ENCODE peak calls at places on chromosomes 2 and 18, in six cellular contexts. One of them, this sample, is unnamed.

GRCh38 chr2:46847726-46848421 is 67.7 kb downstream of the MCFD2 start:
- DNase-seq in DND-41: no peak
- DNase-seq in prostate gland: no peak
- DNase-seq in CD8-positive, alpha-beta T cell: no peak
- DNase-seq in foreskin fibroblast: peak; percentile 86
- DNase-seq in HCT116: no peak
- DNase-seq in this sample: peak; percentile 48

GRCh38 chr2:110858993-110859770 is 126.8 kb downstream of the ACOXL start:
- DNase-seq in DND-41: peak; percentile 62
- DNase-seq in prostate gland: no peak
- DNase-seq in CD8-positive, alpha-beta T cell: no peak
- DNase-seq in foreskin fibroblast: no peak
- DNase-seq in HCT116: no peak
- DNase-seq in this sample: no peak

GRCh38 chr2:120735750-120736170 is at the start of gene GLI2:
- DNase-seq in DND-41: no peak
- DNase-seq in prostate gland: peak; percentile 77
- DNase-seq in CD8-positive, alpha-beta T cell: no peak
- DNase-seq in foreskin fibroblast: peak; percentile 97
- DNase-seq in HCT116: peak; percentile 65
- DNase-seq in this sample: peak; percentile 87

GRCh38 chr2:54404270-54404669 is 51.9 kb upstream of the SPTBN1 start:
- DNase-seq in DND-41: no peak
- DNase-seq in prostate gland: no peak
- DNase-seq in CD8-positive, alpha-beta T cell: no peak
- DNase-seq in foreskin fibroblast: peak; percentile 57
- DNase-seq in HCT116: no peak
- DNase-seq in this sample: no peak

GRCh38 chr2:173346035-173346434 is 8.6 kb upstream of the CDCA7 start:
- DNase-seq in DND-41: no peak
- DNase-seq in prostate gland: no peak
- DNase-seq in CD8-positive, alpha-beta T cell: no peak
- DNase-seq in foreskin fibroblast: no peak
- DNase-seq in HCT116: no peak
- DNase-seq in this sample: no peak

GRCh38 chr2:105517814-105518705 is 119.2 kb upstream of the FHL2 start:
- DNase-seq in DND-41: no peak
- DNase-seq in prostate gland: no peak
- DNase-seq in CD8-positive, alpha-beta T cell: no peak
- DNase-seq in foreskin fibroblast: peak; percentile 70
- DNase-seq in HCT116: no peak
- DNase-seq in this sample: no peak

GRCh38 chr18:23683671-23684070 is 5.6 kb upstream of the LAMA3 start:
- DNase-seq in DND-41: no peak
- DNase-seq in prostate gland: peak; percentile 8
- DNase-seq in CD8-positive, alpha-beta T cell: no peak
- DNase-seq in foreskin fibroblast: peak; percentile 55
- DNase-seq in HCT116: no peak
- DNase-seq in this sample: peak; percentile 25

GRCh38 chr2:106685180-106685897 is 198.2 kb downstream of the CD8B2 start:
- DNase-seq in DND-41: no peak
- DNase-seq in prostate gland: no peak
- DNase-seq in CD8-positive, alpha-beta T cell: no peak
- DNase-seq in foreskin fibroblast: no peak
- DNase-seq in HCT116: no peak
- DNase-seq in this sample: no peak

GRCh38 chr18:30132959-30133358 is 909.6 kb downstream of the DSC3 start:
- DNase-seq in DND-41: no peak
- DNase-seq in prostate gland: no peak
- DNase-seq in CD8-positive, alpha-beta T cell: no peak
- DNase-seq in foreskin fibroblast: no peak
- DNase-seq in HCT116: no peak
- DNase-seq in this sample: no peak

GRCh38 chr2:240522406-240522805 is 35.4 kb downstream of the ANKMY1 start:
- DNase-seq in DND-41: no peak
- DNase-seq in prostate gland: no peak
- DNase-seq in CD8-positive, alpha-beta T cell: no peak
- DNase-seq in foreskin fibroblast: no peak
- DNase-seq in HCT116: no peak
- DNase-seq in this sample: no peak

GRCh38 chr2:177394622-177395021 is 2.0 kb downstream of the AGPS start:
- DNase-seq in DND-41: no peak
- DNase-seq in prostate gland: no peak
- DNase-seq in CD8-positive, alpha-beta T cell: no peak
- DNase-seq in foreskin fibroblast: no peak
- DNase-seq in HCT116: no peak
- DNase-seq in this sample: no peak

GRCh38 chr2:177397501-177398289 is 5.1 kb downstream of the AGPS start:
- DNase-seq in DND-41: no peak
- DNase-seq in prostate gland: no peak
- DNase-seq in CD8-positive, alpha-beta T cell: no peak
- DNase-seq in foreskin fibroblast: peak; percentile 85
- DNase-seq in HCT116: no peak
- DNase-seq in this sample: peak; percentile 96

GRCh38 chr2:177395594-177395993 is 3.0 kb downstream of the AGPS start:
- DNase-seq in DND-41: no peak
- DNase-seq in prostate gland: no peak
- DNase-seq in CD8-positive, alpha-beta T cell: no peak
- DNase-seq in foreskin fibroblast: no peak
- DNase-seq in HCT116: no peak
- DNase-seq in this sample: no peak

GRCh38 chr2:177398290-177398683 is 5.7 kb downstream of the AGPS start:
- DNase-seq in DND-41: no peak
- DNase-seq in prostate gland: no peak
- DNase-seq in CD8-positive, alpha-beta T cell: no peak
- DNase-seq in foreskin fibroblast: no peak
- DNase-seq in HCT116: no peak
- DNase-seq in this sample: no peak

DNA sequence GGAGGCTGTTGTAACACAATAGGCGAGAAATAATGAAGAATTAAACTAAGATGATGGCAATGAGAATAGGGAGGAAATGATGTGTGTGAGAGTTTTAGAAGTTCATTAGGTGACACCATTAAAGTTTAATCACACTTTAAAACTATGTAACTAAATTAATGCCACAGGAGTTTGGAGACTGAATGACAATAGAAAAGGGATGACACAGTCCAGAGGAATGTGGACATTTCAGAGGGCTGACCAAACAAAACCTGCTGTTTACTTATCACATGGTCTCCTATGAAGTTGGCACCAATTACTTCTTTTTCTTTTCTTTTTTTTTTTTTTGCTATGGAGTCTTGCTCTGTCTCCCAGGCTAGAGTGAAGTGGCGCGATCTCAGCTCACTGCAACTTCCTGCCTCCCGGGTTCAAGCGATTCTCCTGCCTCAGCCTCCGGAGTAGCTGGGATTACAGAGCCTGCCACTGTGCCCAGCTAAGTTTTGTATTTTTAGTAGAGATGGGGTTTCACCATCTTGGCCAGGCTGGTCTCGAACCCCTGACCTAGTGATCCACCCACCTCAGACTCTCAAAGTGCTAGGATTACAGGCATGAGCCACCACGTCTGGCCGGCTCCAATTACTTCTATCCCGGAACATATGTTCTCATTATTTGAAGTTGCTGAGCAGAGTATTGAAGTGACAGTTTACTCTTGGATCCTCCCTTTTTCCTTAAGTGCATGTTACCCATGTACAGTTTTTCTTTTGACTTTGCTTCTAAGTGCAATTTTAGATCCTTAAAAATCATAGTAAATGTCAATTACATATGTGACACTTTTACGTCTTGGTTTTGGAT is 4.3 kb downstream of the AGPS start:
- DNase-seq in DND-41: no peak
- DNase-seq in prostate gland: no peak
- DNase-seq in CD8-positive, alpha-beta T cell: no peak
- DNase-seq in foreskin fibroblast: peak; percentile 70
- DNase-seq in HCT116: no peak
- DNase-seq in this sample: peak; percentile 80
- TF ChIP-seq CTCF in DND-41: no peak
- TF ChIP-seq CTCF in prostate gland: no peak
- TF ChIP-seq CTCF in CD8-positive, alpha-beta T cell: no peak
- TF ChIP-seq CTCF in foreskin fibroblast: no peak
- TF ChIP-seq CTCF in HCT116: no peak
- TF ChIP-seq CTCF in this sample: no peak

GRCh38 chr2:73987948-73988700 is 3.4 kb downstream of the TET3 start:
- DNase-seq in DND-41: no peak
- DNase-seq in prostate gland: peak; percentile 16
- DNase-seq in CD8-positive, alpha-beta T cell: no peak
- DNase-seq in foreskin fibroblast: no peak
- DNase-seq in HCT116: no peak
- DNase-seq in this sample: no peak

GRCh38 chr2:73984922-73985317 is 210 bp downstream of the TET3 start:
- DNase-seq in DND-41: peak; percentile 78
- DNase-seq in prostate gland: peak; percentile 47
- DNase-seq in CD8-positive, alpha-beta T cell: peak; percentile 33
- DNase-seq in foreskin fibroblast: peak; percentile 59
- DNase-seq in HCT116: no peak
- DNase-seq in this sample: no peak

GRCh38 chr2:73986085-73986680 is 1.5 kb downstream of the TET3 start:
- DNase-seq in DND-41: no peak
- DNase-seq in prostate gland: no peak
- DNase-seq in CD8-positive, alpha-beta T cell: no peak
- DNase-seq in foreskin fibroblast: no peak
- DNase-seq in HCT116: no peak
- DNase-seq in this sample: no peak

GRCh38 chr2:73985318-73986084 is 791 bp downstream of the TET3 start:
- DNase-seq in DND-41: peak; percentile 66
- DNase-seq in prostate gland: peak; percentile 22
- DNase-seq in CD8-positive, alpha-beta T cell: no peak
- DNase-seq in foreskin fibroblast: peak; percentile 41
- DNase-seq in HCT116: no peak
- DNase-seq in this sample: no peak

DNA sequence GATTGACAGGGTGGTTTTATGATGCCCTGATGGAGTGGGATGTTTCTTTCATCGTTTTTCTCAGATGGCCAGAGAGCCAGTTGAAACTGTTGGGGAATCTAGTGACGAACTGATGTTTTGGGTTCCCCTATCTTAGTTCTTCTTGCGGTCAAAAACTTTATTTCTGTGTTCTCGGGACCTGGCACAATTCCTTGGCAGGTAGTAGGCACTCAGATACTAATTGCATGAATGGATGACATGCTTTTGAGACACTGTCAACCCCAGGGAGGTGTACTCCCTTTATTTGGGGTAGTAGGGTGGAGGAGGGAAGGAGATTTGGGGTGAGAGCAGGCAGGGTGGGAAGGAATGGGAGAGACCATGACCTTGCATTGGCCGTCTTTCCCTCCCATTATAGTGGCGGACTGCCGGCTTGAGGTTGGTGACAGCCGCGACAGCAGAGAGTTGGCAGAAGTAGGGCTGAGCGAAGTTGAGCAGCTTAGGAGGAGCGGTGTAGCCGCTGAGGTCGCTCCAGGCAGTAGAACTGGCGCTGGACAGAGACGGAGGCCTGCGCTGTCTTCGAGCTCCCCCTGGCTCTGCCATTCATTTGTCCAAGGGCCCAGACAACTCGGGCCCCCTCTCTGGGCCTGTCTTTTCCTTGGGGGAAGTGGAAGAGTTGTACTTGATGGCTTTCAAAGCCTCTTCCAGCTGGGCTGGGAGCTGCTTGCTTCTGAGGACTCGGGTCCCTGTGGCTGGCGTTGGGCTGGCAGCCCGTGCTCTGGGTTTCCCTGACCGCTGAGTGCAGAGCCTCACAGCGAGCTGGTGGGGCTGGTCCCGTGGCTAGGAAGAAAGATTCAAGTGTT is 2.6 kb downstream of the TET3 start:
- DNase-seq in DND-41: peak; percentile 27
- DNase-seq in prostate gland: peak; percentile 70
- DNase-seq in CD8-positive, alpha-beta T cell: no peak
- DNase-seq in foreskin fibroblast: peak; percentile 86
- DNase-seq in HCT116: no peak
- DNase-seq in this sample: no peak
- TF ChIP-seq CTCF in DND-41: no peak
- TF ChIP-seq CTCF in prostate gland: peak; percentile 61
- TF ChIP-seq CTCF in CD8-positive, alpha-beta T cell: no peak
- TF ChIP-seq CTCF in foreskin fibroblast: peak; percentile 29
- TF ChIP-seq CTCF in HCT116: no peak
- TF ChIP-seq CTCF in this sample: no peak

GRCh38 chr2:127348421-127349000 is 39.3 kb downstream of the MAP3K2 start:
- DNase-seq in DND-41: no peak
- DNase-seq in prostate gland: no peak
- DNase-seq in CD8-positive, alpha-beta T cell: no peak
- DNase-seq in foreskin fibroblast: peak; percentile 68
- DNase-seq in HCT116: no peak
- DNase-seq in this sample: no peak
- TF ChIP-seq CTCF in DND-41: no peak
- TF ChIP-seq CTCF in prostate gland: no peak
- TF ChIP-seq CTCF in CD8-positive, alpha-beta T cell: no peak
- TF ChIP-seq CTCF in foreskin fibroblast: no peak
- TF ChIP-seq CTCF in HCT116: no peak
- TF ChIP-seq CTCF in this sample: no peak

DNA sequence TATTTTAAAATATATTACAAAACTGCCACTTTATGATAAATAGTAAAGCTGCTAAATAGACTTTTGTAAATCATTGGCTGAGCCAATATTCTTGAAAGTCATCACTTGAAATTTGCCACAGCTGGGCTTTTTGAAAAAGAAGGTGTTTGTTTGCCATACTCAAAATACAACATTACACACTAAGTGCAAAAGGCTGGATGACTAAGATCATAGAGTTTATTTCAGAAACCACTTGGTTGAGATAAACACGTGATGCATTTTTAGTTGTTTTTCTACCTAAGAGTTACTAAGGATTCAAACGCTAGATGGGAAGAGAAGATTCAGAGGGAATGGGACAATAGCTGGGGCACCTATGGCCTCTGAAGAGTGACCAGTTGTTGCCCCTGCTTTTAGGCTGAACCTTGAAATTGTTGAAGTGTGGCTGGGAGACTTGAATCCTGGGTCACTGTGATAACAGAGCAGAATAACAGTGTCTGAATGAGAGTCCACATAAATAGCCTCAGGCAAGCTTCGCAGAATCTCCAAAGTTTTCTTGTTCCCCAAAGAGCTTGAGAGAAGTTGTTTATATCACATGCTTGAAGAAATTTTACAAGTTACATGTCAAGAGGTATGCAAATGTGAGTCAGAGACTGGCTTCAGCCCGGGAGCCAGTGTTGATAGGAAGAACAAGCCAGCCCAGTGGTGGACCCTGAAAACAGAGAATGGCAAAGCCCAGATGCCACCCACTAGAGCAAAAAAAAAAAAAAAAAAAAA is 409.8 kb downstream of the GPD2 start:
- DNase-seq in DND-41: no peak
- DNase-seq in prostate gland: no peak
- DNase-seq in CD8-positive, alpha-beta T cell: no peak
- DNase-seq in foreskin fibroblast: peak; percentile 1
- DNase-seq in HCT116: no peak
- DNase-seq in this sample: peak; percentile 21
- TF ChIP-seq CTCF in DND-41: no peak
- TF ChIP-seq CTCF in prostate gland: no peak
- TF ChIP-seq CTCF in CD8-positive, alpha-beta T cell: no peak
- TF ChIP-seq CTCF in foreskin fibroblast: no peak
- TF ChIP-seq CTCF in HCT116: no peak
- TF ChIP-seq CTCF in this sample: no peak

GRCh38 chr2:149715005-149715592 is 127.5 kb upstream of the MMADHC start:
- DNase-seq in DND-41: peak; percentile 17
- DNase-seq in prostate gland: no peak
- DNase-seq in CD8-positive, alpha-beta T cell: no peak
- DNase-seq in foreskin fibroblast: peak; percentile 75
- DNase-seq in HCT116: peak; percentile 35
- DNase-seq in this sample: peak; percentile 53
- TF ChIP-seq CTCF in DND-41: peak; percentile 68
- TF ChIP-seq CTCF in prostate gland: peak; percentile 16
- TF ChIP-seq CTCF in CD8-positive, alpha-beta T cell: no peak
- TF ChIP-seq CTCF in foreskin fibroblast: peak; percentile 64
- TF ChIP-seq CTCF in HCT116: peak; percentile 36
- TF ChIP-seq CTCF in this sample: peak; percentile 81